ENCODE peak calls at places on chromosomes 1 and 21, in ten cellular contexts. P, R, E, H, W, X, U, T, I and N are unnamed samples.

GRCh38 chr1:147223740-147224615 is 1.2 kb downstream of the FMO5 start:
- DNase-seq in P (no peak), H (no peak), R (no peak), X (no peak), E (no peak), U (no peak), W (no peak), T (peak; percentile 18), I (no peak), N (no peak)

GRCh38 chr1:153375511-153375910 is at the start of gene S100A12:
- DNase-seq in E (no peak), P (no peak), I (no peak), W (peak; percentile 90), U (no peak), H (peak; percentile 69), X (no peak), R (peak; percentile 30), T (no peak), N (no peak)

GRCh38 chr1:217364220-217364619 is 266.7 kb downstream of the GPATCH2 start:
- DNase-seq in W (no peak), P (no peak), T (no peak), R (no peak), I (no peak), U (no peak), E (no peak), H (no peak), X (no peak), N (no peak)

GRCh38 chr1:179121159-179121938 is 39.5 kb downstream of the TOR3A start:
- DNase-seq in R (no peak), E (no peak), U (peak; percentile 37), X (peak; percentile 42), P (peak; percentile 51), W (peak; percentile 15), H (peak; percentile 76), T (peak; percentile 1), I (peak; percentile 42), N (no peak)

GRCh38 chr1:47840791-47841190 is 156.4 kb downstream of the TRABD2B start:
- DNase-seq in P (no peak), W (no peak), I (no peak), U (no peak), T (no peak), H (no peak), E (no peak), X (no peak), R (no peak), N (no peak)

GRCh38 chr1:145956776-145957442 is 908 bp downstream of the LIX1L start:
- DNase-seq in H (peak; percentile 85), U (no peak), P (peak; percentile 72), I (no peak), W (no peak), T (no peak), X (no peak), E (no peak), R (no peak), N (peak; percentile 52)

GRCh38 chr1:225691861-225692516 is 39.1 kb upstream of the ENAH start:
- DNase-seq in P (no peak), W (peak; percentile 86), E (no peak), R (no peak), U (no peak), H (peak; percentile 77), T (no peak), I (no peak), X (no peak), N (no peak)

GRCh38 chr1:116360435-116361173 is 12.4 kb upstream of the ATP1A1 start:
- DNase-seq in H (peak; percentile 51), R (no peak), I (no peak), U (peak; percentile 7), P (no peak), E (no peak), T (no peak), X (peak; percentile 32), W (no peak), N (no peak)

GRCh38 chr21:43806017-43806710 is 16.8 kb downstream of the RRP1 start:
- DNase-seq in R (no peak), X (no peak), I (no peak), P (no peak), H (no peak), E (no peak), U (no peak), T (no peak), W (no peak), N (no peak)

GRCh38 chr1:165570078-165570477 is 26.3 kb downstream of the LRRC52 start:
- DNase-seq in W (no peak), P (no peak), T (no peak), H (no peak), I (no peak), R (no peak), X (no peak), E (no peak), U (no peak), N (no peak)

GRCh38 chr1:26959722-26960624 is at the start of gene KDF1:
- DNase-seq in P (no peak), T (peak; percentile 69), U (no peak), R (no peak), X (no peak), H (no peak), W (no peak), I (no peak), E (peak; percentile 22), N (peak; percentile 40)

GRCh38 chr1:46300673-46301405 is 2.6 kb downstream of the LRRC41 start:
- DNase-seq in I (no peak), R (no peak), H (peak; percentile 61), T (no peak), X (no peak), P (peak; percentile 33), E (no peak), W (no peak), U (no peak), N (no peak)

GRCh38 chr1:13642306-13643004 is 57.5 kb upstream of the PRDM2 start:
- DNase-seq in H (no peak), P (no peak), I (no peak), W (no peak), R (no peak), E (no peak), X (no peak), T (no peak), U (no peak), N (no peak)

GRCh38 chr1:40036574-40036973 is 4.0 kb upstream of the CAP1 start:
- DNase-seq in T (no peak), H (peak; percentile 83), P (peak; percentile 83), W (peak; percentile 54), I (no peak), X (no peak), E (no peak), R (no peak), U (no peak), N (peak; percentile 82)

GRCh38 chr1:213622365-213623087 is 365.2 kb upstream of the PROX1 start:
- DNase-seq in E (no peak), P (no peak), I (peak; percentile 59), R (no peak), T (no peak), X (peak; percentile 27), H (no peak), W (peak; percentile 16), U (no peak), N (no peak)

GRCh38 chr1:38760562-38760961 is 99.0 kb downstream of the RRAGC start:
- DNase-seq in E (no peak), T (no peak), P (no peak), R (no peak), U (no peak), H (no peak), W (no peak), I (no peak), X (no peak), N (no peak)

GRCh38 chr1:182968151-182968741 is 15.3 kb upstream of the SHCBP1L start:
- DNase-seq in E (no peak), T (no peak), R (no peak), P (no peak), W (no peak), I (no peak), X (no peak), U (no peak), H (peak; percentile 14), N (no peak)

GRCh38 chr1:173341307-173341706 is 134.2 kb upstream of the TNFSF4 start:
- DNase-seq in P (no peak), I (no peak), E (no peak), U (no peak), W (peak; percentile 19), R (no peak), X (no peak), H (peak; percentile 53), T (no peak), N (peak; percentile 37)

GRCh38 chr1:216047821-216048220 is 375.4 kb downstream of the USH2A start:
- DNase-seq in T (no peak), W (no peak), X (no peak), E (no peak), R (no peak), H (no peak), U (no peak), I (no peak), P (no peak), N (no peak)

GRCh38 chr21:25850126-25850831 is 115.5 kb downstream of the GABPA start:
- DNase-seq in X (no peak), I (no peak), R (no peak), H (peak; percentile 11), P (no peak), U (no peak), T (no peak), E (no peak), W (no peak), N (no peak)

GRCh38 chr1:230849451-230850194 is 18.7 kb downstream of the C1orf198 start:
- DNase-seq in T (no peak), W (peak; percentile 68), P (peak; percentile 71), X (no peak), H (peak; percentile 94), I (peak; percentile 33), U (no peak), R (peak; percentile 69), E (no peak), N (peak; percentile 74)

GRCh38 chr1:214002060-214002459 is 14.3 kb downstream of the PROX1 start:
- DNase-seq in E (no peak), H (no peak), T (peak; percentile 30), R (no peak), I (no peak), U (no peak), X (no peak), W (no peak), P (no peak), N (no peak)

GRCh38 chr1:1907098-1907736 is 7.8 kb upstream of the CALML6 start:
- DNase-seq in I (no peak), U (no peak), R (no peak), P (no peak), T (peak; percentile 85), X (peak; percentile 59), W (no peak), E (no peak), H (no peak), N (peak; percentile 53)

GRCh38 chr1:178019622-178020021 is 49.8 kb upstream of the SEC16B start:
- DNase-seq in E (no peak), W (no peak), H (no peak), T (no peak), R (no peak), P (no peak), X (no peak), U (no peak), I (no peak), N (no peak)

GRCh38 chr1:219858980-219859379 is 69.4 kb downstream of the SLC30A10 start:
- DNase-seq in U (no peak), R (no peak), I (no peak), H (no peak), T (peak; percentile 25), P (no peak), X (no peak), E (no peak), W (no peak), N (no peak)